ENCODE peak calls at places on chromosomes 13 and 19, in four cellular contexts. One of them, this sample, is unnamed.

GRCh38 chr13:27353653-27354052 is 70.8 kb upstream of the GTF3A start:
- DNase-seq in WTC11: no peak
- DNase-seq in H1: no peak
- DNase-seq in upper lobe of right lung: no peak
- DNase-seq in this sample: no peak

GRCh38 chr13:99227909-99228688 is 27.4 kb downstream of the UBAC2 start:
- DNase-seq in WTC11: no peak
- DNase-seq in upper lobe of right lung: no peak
- DNase-seq in H1: no peak
- DNase-seq in this sample: no peak

GRCh38 chr19:34236035-34236793 is 18.1 kb upstream of the GARRE1 start:
- DNase-seq in upper lobe of right lung: no peak
- DNase-seq in WTC11: no peak
- DNase-seq in H1: no peak
- DNase-seq in this sample: no peak

GRCh38 chr19:33763661-33764343 is 32.9 kb upstream of the KCTD15 start:
- DNase-seq in WTC11: no peak
- DNase-seq in H1: no peak
- DNase-seq in upper lobe of right lung: no peak
- DNase-seq in this sample: no peak

GRCh38 chr19:10009269-10009665 is 1.0 kb downstream of the COL5A3 start:
- DNase-seq in H1: no peak
- DNase-seq in upper lobe of right lung: peak
- DNase-seq in WTC11: peak
- DNase-seq in this sample: peak

GRCh38 chr19:45752639-45753038 is 16.4 kb downstream of the SIX5 start:
- DNase-seq in WTC11: no peak
- DNase-seq in H1: no peak
- DNase-seq in upper lobe of right lung: no peak
- DNase-seq in this sample: no peak

GRCh38 chr13:84400711-84401110 is 518.4 kb upstream of the SLITRK1 start:
- DNase-seq in H1: no peak
- DNase-seq in upper lobe of right lung: no peak
- DNase-seq in WTC11: no peak
- DNase-seq in this sample: no peak

GRCh38 chr13:113114511-113115362 is 7.9 kb upstream of the F10 start:
- DNase-seq in H1: no peak
- DNase-seq in WTC11: no peak
- DNase-seq in upper lobe of right lung: no peak
- DNase-seq in this sample: no peak

GRCh38 chr13:38657191-38657590 is 29.7 kb upstream of the FREM2 start:
- DNase-seq in WTC11: no peak
- DNase-seq in H1: no peak
- DNase-seq in upper lobe of right lung: no peak
- DNase-seq in this sample: no peak

GRCh38 chr13:23806874-23807522 is 82.2 kb downstream of the MIPEP start:
- DNase-seq in H1: no peak
- DNase-seq in WTC11: no peak
- DNase-seq in upper lobe of right lung: no peak
- DNase-seq in this sample: no peak

GRCh38 chr19:45637890-45638667 is 1.1 kb downstream of the EML2 start:
- DNase-seq in upper lobe of right lung: no peak
- DNase-seq in WTC11: no peak
- DNase-seq in H1: no peak
- DNase-seq in this sample: no peak

GRCh38 chr19:45455707-45456499 is 11.9 kb upstream of the FOSB start:
- DNase-seq in H1: no peak
- DNase-seq in upper lobe of right lung: peak
- DNase-seq in WTC11: peak
- DNase-seq in this sample: peak

DNA sequence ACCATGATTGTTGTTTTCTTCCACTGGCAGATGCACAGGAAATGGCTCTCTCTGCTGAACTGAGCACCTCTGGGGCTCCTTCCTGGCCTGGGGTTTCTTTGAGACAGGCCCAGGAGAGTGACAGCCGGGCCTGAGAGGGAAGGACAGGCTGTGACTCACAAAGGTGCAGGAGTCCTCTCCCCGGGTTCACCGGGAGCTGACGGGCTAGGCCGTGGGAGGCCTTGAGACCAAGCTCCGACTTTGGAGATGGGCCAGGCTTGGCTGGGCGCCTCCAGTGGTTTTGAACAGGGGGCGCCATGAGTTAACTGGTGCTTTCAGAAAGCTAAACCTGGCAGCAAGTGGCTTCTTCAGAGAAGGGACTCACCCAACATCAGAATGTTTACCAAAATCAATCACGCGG is 143.4 kb downstream of the URI1 start:
- DNase-seq in upper lobe of right lung: peak
- DNase-seq in WTC11: peak
- DNase-seq in H1: peak
- DNase-seq in this sample: no peak
- TF ChIP-seq CTCF in upper lobe of right lung: no peak
- TF ChIP-seq CTCF in WTC11: no peak
- TF ChIP-seq CTCF in H1: peak
- TF ChIP-seq CTCF in this sample: no peak

DNA sequence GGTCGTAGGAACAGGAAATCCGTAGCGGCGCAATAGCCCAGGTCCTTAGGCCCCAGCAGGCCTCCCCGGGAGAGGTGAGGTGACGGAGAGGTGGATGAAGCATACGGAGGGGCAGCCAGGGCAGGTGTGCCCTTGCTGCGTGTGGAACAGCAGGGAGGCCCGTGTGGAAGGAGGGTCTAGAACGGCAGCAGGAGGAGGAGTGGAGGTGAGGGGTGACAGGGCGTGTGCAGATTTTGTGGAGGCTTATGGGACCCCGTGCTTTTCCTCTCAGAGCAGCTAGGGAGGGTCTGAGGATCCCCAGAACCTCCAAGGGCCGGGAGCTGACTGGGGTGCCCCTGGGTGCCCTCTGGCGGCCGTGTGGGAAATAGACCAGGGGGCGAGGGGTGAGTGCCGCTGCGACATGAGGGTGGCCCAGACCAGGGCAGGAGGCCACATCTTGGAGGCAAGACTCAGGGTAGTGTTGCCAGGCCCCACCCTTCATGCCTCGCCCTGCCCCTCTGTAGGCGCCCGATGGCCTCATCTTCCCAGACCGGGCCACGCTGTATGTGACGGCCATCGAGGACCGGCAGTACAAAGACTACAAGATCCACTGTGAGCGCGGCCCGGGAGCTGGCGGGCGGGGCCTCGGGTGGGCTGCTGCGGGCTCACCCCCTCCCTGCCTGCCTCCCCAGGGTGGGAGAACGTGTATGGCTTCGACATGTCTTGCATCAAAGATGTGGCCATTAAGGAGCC is 5.0 kb upstream of the ADM5 start:
- DNase-seq in WTC11: peak
- DNase-seq in H1: no peak
- DNase-seq in upper lobe of right lung: no peak
- DNase-seq in this sample: no peak
- TF ChIP-seq CTCF in WTC11: peak
- TF ChIP-seq CTCF in H1: peak
- TF ChIP-seq CTCF in upper lobe of right lung: peak
- TF ChIP-seq CTCF in this sample: peak

GRCh38 chr13:50910483-50910805 is 853 bp downstream of the RNASEH2B start:
- DNase-seq in WTC11: peak
- DNase-seq in H1: no peak
- DNase-seq in upper lobe of right lung: no peak
- DNase-seq in this sample: no peak
- TF ChIP-seq CTCF in WTC11: no peak
- TF ChIP-seq CTCF in H1: no peak
- TF ChIP-seq CTCF in upper lobe of right lung: no peak
- TF ChIP-seq CTCF in this sample: no peak

GRCh38 chr13:110716235-110716505 is 2.7 kb downstream of the ING1 start:
- DNase-seq in H1: no peak
- DNase-seq in upper lobe of right lung: no peak
- DNase-seq in WTC11: no peak
- DNase-seq in this sample: no peak
- TF ChIP-seq CTCF in H1: no peak
- TF ChIP-seq CTCF in upper lobe of right lung: no peak
- TF ChIP-seq CTCF in WTC11: no peak
- TF ChIP-seq CTCF in this sample: no peak

DNA sequence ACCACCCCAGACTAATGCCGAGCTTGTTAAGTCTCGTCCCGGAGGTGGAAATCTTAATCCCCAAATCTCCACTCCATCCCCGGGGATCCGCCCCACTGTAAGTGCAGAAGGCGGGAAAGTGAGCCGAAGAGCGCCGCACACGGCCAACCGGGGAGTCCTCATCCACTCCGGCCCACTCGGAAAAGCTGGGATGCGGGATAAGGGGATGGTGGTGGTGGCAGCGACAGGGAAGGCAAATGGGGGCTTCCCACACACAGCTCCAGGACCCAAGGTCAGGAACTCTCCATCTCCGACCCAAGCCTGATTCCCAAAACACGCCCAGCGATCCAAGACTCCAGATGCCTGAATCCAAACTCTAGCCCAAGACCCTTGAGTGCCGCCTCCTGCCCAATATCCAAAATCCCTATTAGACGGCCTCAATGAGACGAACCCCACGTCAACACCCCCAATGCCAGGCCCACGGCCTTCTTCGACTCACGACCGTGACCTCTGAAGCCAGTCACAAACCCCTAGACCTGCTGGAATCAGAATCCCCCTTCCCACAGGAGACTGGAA is 481 bp downstream of the FBL start:
- DNase-seq in WTC11: no peak
- DNase-seq in upper lobe of right lung: peak
- DNase-seq in H1: no peak
- DNase-seq in this sample: no peak
- TF ChIP-seq CTCF in WTC11: no peak
- TF ChIP-seq CTCF in upper lobe of right lung: no peak
- TF ChIP-seq CTCF in H1: no peak
- TF ChIP-seq CTCF in this sample: no peak

GRCh38 chr19:55179570-55180484 is at the start of gene SYT5:
- DNase-seq in H1: no peak
- DNase-seq in WTC11: peak
- DNase-seq in upper lobe of right lung: no peak
- DNase-seq in this sample: peak
- TF ChIP-seq CTCF in H1: no peak
- TF ChIP-seq CTCF in WTC11: no peak
- TF ChIP-seq CTCF in upper lobe of right lung: no peak
- TF ChIP-seq CTCF in this sample: no peak

GRCh38 chr19:6199240-6199983 is 63.9 kb downstream of the ACSBG2 start:
- DNase-seq in WTC11: peak
- DNase-seq in H1: peak
- DNase-seq in upper lobe of right lung: peak
- DNase-seq in this sample: peak
- TF ChIP-seq CTCF in WTC11: no peak
- TF ChIP-seq CTCF in H1: no peak
- TF ChIP-seq CTCF in upper lobe of right lung: peak
- TF ChIP-seq CTCF in this sample: peak

This sample was measured in natural killer cell.